ENCODE peak calls at places on chromosomes 1 and 21, in five cellular contexts. G is neural progenitor cell, V is tibial nerve, U is right cardiac atrium, E is suprapubic skin. D is an unnamed sample. For H3K4me1, the result is how much of the 10 kb centered on the place peaks cover.

GRCh38 chr1:7975212-7975865 is 13.8 kb downstream of the PARK7 start:
- DNase-seq in G (peak), V (peak), U (peak), E (peak), D (peak)

GRCh38 chr1:110616587-110616986 is 10.4 kb upstream of the KCNA2 start:
- DNase-seq in G (no peak), V (no peak), U (no peak), E (no peak), D (no peak)

GRCh38 chr1:203082571-203083462 is 3.0 kb downstream of the MYOG start:
- DNase-seq in G (no peak), V (no peak), U (no peak), E (no peak), D (no peak)

GRCh38 chr1:2608434-2609055 is 22.0 kb downstream of the PRXL2B start:
- DNase-seq in G (no peak), V (no peak), U (no peak), E (no peak), D (no peak)

GRCh38 chr21:46250146-46250725 is 21.7 kb upstream of the LSS start:
- DNase-seq in G (no peak), V (no peak), U (no peak), E (no peak), D (no peak)

GRCh38 chr1:81689531-81689941 is 111.2 kb upstream of the ADGRL2 start:
- DNase-seq in G (no peak), V (no peak), U (no peak), E (no peak), D (no peak)

GRCh38 chr1:38028671-38029070 is 16.1 kb downstream of the UTP11 start:
- DNase-seq in G (no peak), V (no peak), U (no peak), E (no peak), D (no peak)

GRCh38 chr1:110542730-110543129 is 23.8 kb upstream of the KCNA10 start:
- DNase-seq in G (peak), V (no peak), U (no peak), E (no peak), D (no peak)

GRCh38 chr21:21624674-21625073 is 626.5 kb downstream of the NCAM2 start:
- DNase-seq in G (no peak), V (no peak), U (no peak), E (no peak), D (no peak)

GRCh38 chr1:232282541-232282940 is 347.4 kb downstream of the SIPA1L2 start:
- DNase-seq in G (no peak), V (no peak), U (no peak), E (no peak), D (no peak)

GRCh38 chr21:21163904-21164303 is 165.7 kb downstream of the NCAM2 start:
- DNase-seq in G (peak), V (peak), U (peak), E (no peak), D (no peak)

GRCh38 chr1:84892657-84893618 is at the start of gene LPAR3:
- DNase-seq in G (peak), V (no peak), U (peak), E (no peak), D (peak)

GRCh38 chr1:13824626-13825025 is 124.6 kb downstream of the PRDM2 start:
- DNase-seq in G (no peak), V (no peak), U (no peak), E (no peak), D (no peak)

GRCh38 chr1:23657659-23658275 is 33.8 kb upstream of the RPL11 start:
- DNase-seq in G (peak), V (peak), U (peak), E (peak), D (no peak)

GRCh38 chr1:205593967-205594366 is 37.8 kb downstream of the ELK4 start:
- DNase-seq in G (no peak), V (no peak), U (no peak), E (peak), D (no peak)

GRCh38 chr1:84428220-84428619 is 29.9 kb downstream of the DNASE2B start:
- DNase-seq in G (peak), V (no peak), U (no peak), E (no peak), D (no peak)

GRCh38 chr1:185373813-185374524 is 56.9 kb upstream of the IVNS1ABP start:
- DNase-seq in G (no peak), V (no peak), U (no peak), E (no peak), D (no peak)

DNA sequence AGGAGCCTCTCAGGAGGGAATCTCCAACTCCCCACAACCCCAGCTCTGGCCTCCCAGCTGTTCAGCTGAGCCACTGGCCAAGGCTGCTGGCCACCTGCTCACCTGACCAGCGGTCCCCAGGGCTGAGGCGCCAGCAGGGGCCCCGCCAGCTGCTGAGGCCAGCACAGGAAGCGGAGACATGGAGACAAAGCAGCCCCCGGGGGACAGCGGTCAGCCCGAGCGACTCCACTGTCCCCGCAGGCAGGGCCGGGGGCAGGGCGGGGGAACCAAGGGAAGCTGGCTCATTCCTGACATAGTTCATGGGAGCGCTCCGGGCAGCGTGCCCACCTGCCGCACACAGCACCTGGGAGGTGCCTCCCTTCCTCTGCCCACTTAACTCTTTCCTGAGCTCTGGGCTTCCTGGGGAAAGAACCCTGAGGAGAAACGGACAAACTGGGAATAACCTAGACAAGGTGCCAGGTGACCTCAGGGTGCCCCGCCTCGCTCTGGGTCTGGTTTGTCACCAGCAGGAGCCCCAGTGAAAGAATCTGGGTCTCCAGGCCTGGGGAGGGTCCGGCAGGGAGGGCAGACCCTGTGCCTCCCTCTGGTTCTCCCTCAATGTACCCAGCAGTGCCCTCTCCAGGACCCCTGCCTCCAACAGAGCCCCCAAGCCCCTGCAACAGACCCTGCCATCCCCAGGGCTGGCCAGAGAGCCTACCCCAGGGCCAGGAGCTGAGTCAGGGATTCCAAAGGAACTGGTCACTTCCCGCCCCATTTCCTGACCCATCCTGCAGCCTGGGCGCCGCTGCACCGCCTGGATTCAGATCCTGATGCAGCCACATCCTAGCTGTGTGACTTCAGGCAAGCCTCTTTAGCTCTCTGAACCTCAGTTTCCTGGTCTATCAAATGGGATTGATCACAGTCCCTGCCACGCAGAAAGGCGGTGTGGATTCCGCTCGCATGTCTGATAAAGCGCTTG is 10.6 kb downstream of the EPHA2 start:
- DNase-seq in G (peak), V (peak), U (peak), E (peak), D (no peak)
- H3K4me3 ChIP-seq in G (peak), V (peak), U (no peak), E (peak), D (no peak)

GRCh38 chr1:73452522-73452921 is 745.5 kb downstream of the LRRIQ3 start:
- DNase-seq in G (no peak), V (no peak), U (no peak), E (no peak), D (no peak)
- H3K4me1 ChIP-seq in G (under half), V (under half), U (under half), E (under half), D (under half)

DNA sequence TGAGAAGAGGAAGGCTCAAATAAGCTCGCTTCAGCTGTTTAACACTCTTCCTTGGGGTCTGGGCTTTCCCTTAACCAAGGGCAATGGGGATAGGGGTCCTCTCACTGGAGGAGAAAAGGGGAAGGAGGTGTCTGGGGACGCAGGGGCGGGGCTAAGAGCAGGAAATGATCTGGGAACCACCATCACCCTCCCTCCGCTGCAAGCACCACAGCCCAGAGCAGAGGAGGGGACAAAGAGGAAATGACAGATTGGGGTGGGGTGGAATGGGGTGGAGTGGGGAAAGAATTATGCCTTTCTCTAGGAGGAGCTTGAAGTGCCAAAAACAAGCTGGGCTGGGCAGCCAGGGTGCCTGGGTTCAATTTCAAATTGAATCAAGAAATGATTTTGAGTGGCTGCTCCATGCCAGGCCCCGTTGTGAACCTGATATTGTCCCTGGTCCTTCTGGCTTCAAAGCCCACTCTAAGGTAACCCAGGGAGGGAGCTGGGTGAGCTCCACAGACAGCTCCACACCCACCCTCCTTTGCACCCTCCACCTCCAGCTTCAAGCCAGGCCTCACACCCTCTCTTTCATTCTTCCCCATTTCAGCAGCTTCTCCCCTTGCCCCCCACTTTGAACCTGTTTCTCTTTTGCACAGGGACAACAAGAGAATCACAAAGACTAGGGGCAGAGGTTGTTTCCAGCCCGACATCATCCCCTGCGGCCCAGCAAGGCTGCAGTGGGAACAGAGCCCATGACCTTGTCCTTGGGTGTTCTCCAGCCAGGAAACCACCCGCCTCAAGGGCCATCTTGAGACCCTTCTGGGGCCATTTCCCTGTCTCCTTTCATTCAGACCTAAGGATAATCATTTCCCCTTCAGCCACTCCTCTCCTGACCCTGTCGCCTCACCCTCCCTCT is 1.1 kb downstream of the ARHGAP30 start:
- DNase-seq in G (no peak), V (peak), U (peak), E (no peak), D (peak)
- H3K4me3 ChIP-seq in G (no peak), V (peak), U (peak), E (peak), D (peak)

GRCh38 chr1:25024631-25025350 is 94.7 kb upstream of the RUNX3 start:
- DNase-seq in G (no peak), V (no peak), U (peak), E (no peak), D (no peak)
- H3K4me1 ChIP-seq in G (under half), V (under half), U (under half), E (under half), D (half or more)

DNA sequence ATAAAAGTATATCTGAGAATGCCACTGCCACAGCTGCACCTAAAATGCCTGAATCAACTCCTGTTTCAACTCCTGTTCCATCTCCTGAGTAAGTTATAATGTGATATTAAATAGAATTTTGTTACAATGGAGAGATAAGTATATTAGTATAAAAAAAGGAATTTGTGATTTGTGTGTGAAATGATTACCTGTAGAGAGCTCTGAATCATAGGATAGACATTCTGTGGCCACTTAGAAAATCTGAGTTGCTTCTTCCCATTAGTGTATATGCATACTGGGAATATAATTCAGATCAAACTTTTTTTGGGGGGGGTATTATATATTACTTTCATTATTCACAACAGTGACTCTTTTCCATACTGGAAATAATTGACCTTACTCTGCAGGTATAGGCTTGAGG is 52.9 kb downstream of the SUCO start:
- DNase-seq in G (no peak), V (no peak), U (no peak), E (no peak), D (no peak)
- H3K4me3 ChIP-seq in G (no peak), V (no peak), U (no peak), E (no peak), D (no peak)